ENCODE peak calls at places on chromosome 9, in ten cellular contexts. One of them, this sample, is unnamed. For H3K9me3, the result is how much of the 10 kb centered on the place peaks cover.

GRCh38 chr9:129697111-129697955 is 31.9 kb downstream of the PRRX2 start:
- DNase-seq in cardiac muscle cell: peak
- DNase-seq in A673: peak
- DNase-seq in CD4-positive, alpha-beta memory T cell: no peak
- DNase-seq in adrenal gland: peak
- DNase-seq in suprapubic skin: peak
- DNase-seq in Panc1: no peak
- DNase-seq in ascending aorta: peak
- DNase-seq in naive thymus-derived CD4-positive, alpha-beta T cell: no peak
- DNase-seq in PC-3: peak
- DNase-seq in this sample: no peak

GRCh38 chr9:137243626-137244485 is 2.8 kb downstream of the TUBB4B start:
- DNase-seq in ascending aorta: no peak
- DNase-seq in cardiac muscle cell: no peak
- DNase-seq in CD4-positive, alpha-beta memory T cell: no peak
- DNase-seq in suprapubic skin: no peak
- DNase-seq in A673: no peak
- DNase-seq in naive thymus-derived CD4-positive, alpha-beta T cell: no peak
- DNase-seq in Panc1: no peak
- DNase-seq in PC-3: no peak
- DNase-seq in adrenal gland: no peak
- DNase-seq in this sample: no peak

GRCh38 chr9:76512826-76513225 is 53.8 kb downstream of the GCNT1 start:
- DNase-seq in adrenal gland: no peak
- DNase-seq in ascending aorta: no peak
- DNase-seq in Panc1: no peak
- DNase-seq in naive thymus-derived CD4-positive, alpha-beta T cell: no peak
- DNase-seq in suprapubic skin: no peak
- DNase-seq in A673: no peak
- DNase-seq in CD4-positive, alpha-beta memory T cell: no peak
- DNase-seq in cardiac muscle cell: peak
- DNase-seq in PC-3: no peak
- DNase-seq in this sample: no peak

GRCh38 chr9:19969721-19970120 is 180.9 kb upstream of the SLC24A2 start:
- DNase-seq in PC-3: no peak
- DNase-seq in Panc1: no peak
- DNase-seq in suprapubic skin: no peak
- DNase-seq in cardiac muscle cell: peak
- DNase-seq in CD4-positive, alpha-beta memory T cell: no peak
- DNase-seq in adrenal gland: no peak
- DNase-seq in ascending aorta: no peak
- DNase-seq in naive thymus-derived CD4-positive, alpha-beta T cell: no peak
- DNase-seq in A673: no peak
- DNase-seq in this sample: no peak

GRCh38 chr9:123998970-123999621 is 12.5 kb upstream of the LHX2 start:
- DNase-seq in PC-3: no peak
- DNase-seq in adrenal gland: no peak
- DNase-seq in suprapubic skin: no peak
- DNase-seq in cardiac muscle cell: no peak
- DNase-seq in CD4-positive, alpha-beta memory T cell: no peak
- DNase-seq in ascending aorta: no peak
- DNase-seq in Panc1: no peak
- DNase-seq in A673: no peak
- DNase-seq in naive thymus-derived CD4-positive, alpha-beta T cell: no peak
- DNase-seq in this sample: no peak

GRCh38 chr9:91864372-91864771 is 85.7 kb downstream of the ROR2 start:
- DNase-seq in cardiac muscle cell: peak
- DNase-seq in ascending aorta: no peak
- DNase-seq in PC-3: no peak
- DNase-seq in A673: no peak
- DNase-seq in Panc1: no peak
- DNase-seq in adrenal gland: no peak
- DNase-seq in naive thymus-derived CD4-positive, alpha-beta T cell: no peak
- DNase-seq in CD4-positive, alpha-beta memory T cell: no peak
- DNase-seq in suprapubic skin: no peak
- DNase-seq in this sample: no peak

GRCh38 chr9:94782367-94783120 is 56.0 kb downstream of the AOPEP start:
- DNase-seq in A673: no peak
- DNase-seq in ascending aorta: no peak
- DNase-seq in adrenal gland: no peak
- DNase-seq in naive thymus-derived CD4-positive, alpha-beta T cell: no peak
- DNase-seq in CD4-positive, alpha-beta memory T cell: no peak
- DNase-seq in PC-3: no peak
- DNase-seq in suprapubic skin: no peak
- DNase-seq in Panc1: no peak
- DNase-seq in cardiac muscle cell: peak
- DNase-seq in this sample: no peak

GRCh38 chr9:136582977-136583735 is 37.3 kb upstream of the NOTCH1 start:
- DNase-seq in cardiac muscle cell: no peak
- DNase-seq in ascending aorta: no peak
- DNase-seq in CD4-positive, alpha-beta memory T cell: no peak
- DNase-seq in PC-3: no peak
- DNase-seq in Panc1: no peak
- DNase-seq in A673: no peak
- DNase-seq in naive thymus-derived CD4-positive, alpha-beta T cell: no peak
- DNase-seq in suprapubic skin: no peak
- DNase-seq in adrenal gland: no peak
- DNase-seq in this sample: no peak

GRCh38 chr9:118362123-118362522 is 657.9 kb downstream of the TLR4 start:
- DNase-seq in naive thymus-derived CD4-positive, alpha-beta T cell: no peak
- DNase-seq in suprapubic skin: no peak
- DNase-seq in CD4-positive, alpha-beta memory T cell: no peak
- DNase-seq in ascending aorta: no peak
- DNase-seq in A673: no peak
- DNase-seq in adrenal gland: no peak
- DNase-seq in PC-3: no peak
- DNase-seq in Panc1: no peak
- DNase-seq in cardiac muscle cell: no peak
- DNase-seq in this sample: no peak

GRCh38 chr9:36443581-36443980 is 43.5 kb upstream of the RNF38 start:
- DNase-seq in adrenal gland: no peak
- DNase-seq in CD4-positive, alpha-beta memory T cell: no peak
- DNase-seq in Panc1: no peak
- DNase-seq in PC-3: peak
- DNase-seq in ascending aorta: no peak
- DNase-seq in cardiac muscle cell: no peak
- DNase-seq in A673: no peak
- DNase-seq in suprapubic skin: no peak
- DNase-seq in naive thymus-derived CD4-positive, alpha-beta T cell: no peak
- DNase-seq in this sample: no peak

GRCh38 chr9:124010665-124011321 is 775 bp upstream of the LHX2 start:
- DNase-seq in CD4-positive, alpha-beta memory T cell: no peak
- DNase-seq in cardiac muscle cell: peak
- DNase-seq in suprapubic skin: peak
- DNase-seq in ascending aorta: no peak
- DNase-seq in Panc1: no peak
- DNase-seq in PC-3: peak
- DNase-seq in A673: no peak
- DNase-seq in adrenal gland: no peak
- DNase-seq in naive thymus-derived CD4-positive, alpha-beta T cell: no peak
- DNase-seq in this sample: no peak

GRCh38 chr9:93942176-93942575 is 13.0 kb downstream of the BARX1 start:
- DNase-seq in PC-3: no peak
- DNase-seq in CD4-positive, alpha-beta memory T cell: no peak
- DNase-seq in A673: no peak
- DNase-seq in Panc1: no peak
- DNase-seq in naive thymus-derived CD4-positive, alpha-beta T cell: no peak
- DNase-seq in suprapubic skin: no peak
- DNase-seq in adrenal gland: no peak
- DNase-seq in ascending aorta: no peak
- DNase-seq in cardiac muscle cell: no peak
- DNase-seq in this sample: no peak

DNA sequence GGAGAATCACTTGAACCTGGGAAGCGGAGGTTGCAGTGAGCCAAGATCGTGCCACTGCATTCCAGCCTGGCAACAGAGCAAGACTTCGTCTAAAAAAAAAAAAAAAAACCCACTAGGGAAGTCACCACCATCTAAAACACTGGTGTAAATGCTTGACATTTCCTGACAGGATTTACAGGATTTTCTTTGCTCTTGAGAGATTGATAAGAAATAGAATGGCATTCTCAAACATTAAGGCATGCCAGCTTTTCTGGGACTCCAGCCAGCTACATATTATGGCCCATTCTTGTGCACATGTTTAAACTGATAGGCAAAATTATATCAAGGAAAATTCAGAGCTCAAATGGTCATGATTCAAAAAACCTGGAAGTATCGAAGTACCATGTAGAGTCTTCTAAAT is 28.7 kb downstream of the GTF3C4 start:
- DNase-seq in adrenal gland: no peak
- DNase-seq in CD4-positive, alpha-beta memory T cell: no peak
- DNase-seq in Panc1: no peak
- DNase-seq in ascending aorta: no peak
- DNase-seq in cardiac muscle cell: peak
- DNase-seq in PC-3: no peak
- DNase-seq in naive thymus-derived CD4-positive, alpha-beta T cell: no peak
- DNase-seq in suprapubic skin: no peak
- DNase-seq in A673: peak
- DNase-seq in this sample: no peak
- H3K9me3 ChIP-seq in adrenal gland: under half
- H3K9me3 ChIP-seq in CD4-positive, alpha-beta memory T cell: under half
- H3K9me3 ChIP-seq in Panc1: under half
- H3K9me3 ChIP-seq in ascending aorta: under half
- H3K9me3 ChIP-seq in cardiac muscle cell: under half
- H3K9me3 ChIP-seq in PC-3: under half
- H3K9me3 ChIP-seq in naive thymus-derived CD4-positive, alpha-beta T cell: under half
- H3K9me3 ChIP-seq in suprapubic skin: under half
- H3K9me3 ChIP-seq in A673: under half
- H3K9me3 ChIP-seq in this sample: under half

DNA sequence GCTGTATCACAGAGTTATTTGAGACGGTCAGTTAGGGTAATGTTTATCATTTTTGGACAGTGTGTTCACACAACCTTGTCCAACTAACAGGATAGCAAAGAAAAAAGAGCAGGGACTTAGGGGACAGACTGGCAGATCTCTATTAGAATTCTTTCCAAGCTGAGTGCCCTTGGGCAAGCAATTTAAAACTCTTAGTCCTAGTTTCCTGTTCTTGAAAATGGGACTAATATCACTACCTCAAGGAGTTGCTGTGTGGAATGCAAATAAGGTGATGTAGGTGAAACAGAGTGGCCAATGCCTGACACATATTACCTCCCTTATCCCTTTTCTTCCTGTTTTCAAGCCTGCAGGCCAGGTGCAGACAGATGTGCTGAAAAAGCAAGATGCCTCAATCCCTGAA is 186.7 kb downstream of the PAPPA start:
- DNase-seq in PC-3: no peak
- DNase-seq in adrenal gland: no peak
- DNase-seq in suprapubic skin: no peak
- DNase-seq in naive thymus-derived CD4-positive, alpha-beta T cell: no peak
- DNase-seq in cardiac muscle cell: no peak
- DNase-seq in Panc1: no peak
- DNase-seq in ascending aorta: no peak
- DNase-seq in A673: no peak
- DNase-seq in CD4-positive, alpha-beta memory T cell: no peak
- DNase-seq in this sample: no peak
- H3K9me3 ChIP-seq in PC-3: under half
- H3K9me3 ChIP-seq in adrenal gland: under half
- H3K9me3 ChIP-seq in suprapubic skin: under half
- H3K9me3 ChIP-seq in naive thymus-derived CD4-positive, alpha-beta T cell: under half
- H3K9me3 ChIP-seq in cardiac muscle cell: under half
- H3K9me3 ChIP-seq in Panc1: under half
- H3K9me3 ChIP-seq in ascending aorta: under half
- H3K9me3 ChIP-seq in A673: under half
- H3K9me3 ChIP-seq in CD4-positive, alpha-beta memory T cell: under half
- H3K9me3 ChIP-seq in this sample: under half

GRCh38 chr9:96818535-96818934 is 35.8 kb downstream of the ZNF782 start:
- DNase-seq in A673: no peak
- DNase-seq in suprapubic skin: no peak
- DNase-seq in CD4-positive, alpha-beta memory T cell: no peak
- DNase-seq in ascending aorta: no peak
- DNase-seq in cardiac muscle cell: no peak
- DNase-seq in PC-3: no peak
- DNase-seq in Panc1: no peak
- DNase-seq in adrenal gland: no peak
- DNase-seq in naive thymus-derived CD4-positive, alpha-beta T cell: no peak
- DNase-seq in this sample: no peak
- H3K9me3 ChIP-seq in A673: half or more
- H3K9me3 ChIP-seq in suprapubic skin: half or more
- H3K9me3 ChIP-seq in CD4-positive, alpha-beta memory T cell: half or more
- H3K9me3 ChIP-seq in ascending aorta: half or more
- H3K9me3 ChIP-seq in cardiac muscle cell: under half
- H3K9me3 ChIP-seq in PC-3: half or more
- H3K9me3 ChIP-seq in Panc1: half or more
- H3K9me3 ChIP-seq in adrenal gland: half or more
- H3K9me3 ChIP-seq in naive thymus-derived CD4-positive, alpha-beta T cell: under half
- H3K9me3 ChIP-seq in this sample: half or more

GRCh38 chr9:121692606-121693505 is 41.4 kb downstream of the DAB2IP start:
- DNase-seq in adrenal gland: peak
- DNase-seq in A673: peak
- DNase-seq in cardiac muscle cell: no peak
- DNase-seq in naive thymus-derived CD4-positive, alpha-beta T cell: no peak
- DNase-seq in suprapubic skin: no peak
- DNase-seq in Panc1: no peak
- DNase-seq in ascending aorta: no peak
- DNase-seq in CD4-positive, alpha-beta memory T cell: no peak
- DNase-seq in PC-3: peak
- DNase-seq in this sample: no peak

GRCh38 chr9:121696935-121697334 is 45.5 kb downstream of the DAB2IP start:
- DNase-seq in suprapubic skin: no peak
- DNase-seq in CD4-positive, alpha-beta memory T cell: no peak
- DNase-seq in A673: no peak
- DNase-seq in Panc1: no peak
- DNase-seq in ascending aorta: no peak
- DNase-seq in cardiac muscle cell: no peak
- DNase-seq in PC-3: no peak
- DNase-seq in adrenal gland: no peak
- DNase-seq in naive thymus-derived CD4-positive, alpha-beta T cell: no peak
- DNase-seq in this sample: no peak

GRCh38 chr9:121691890-121692289 is 40.5 kb downstream of the DAB2IP start:
- DNase-seq in Panc1: no peak
- DNase-seq in naive thymus-derived CD4-positive, alpha-beta T cell: no peak
- DNase-seq in ascending aorta: no peak
- DNase-seq in suprapubic skin: no peak
- DNase-seq in PC-3: no peak
- DNase-seq in cardiac muscle cell: no peak
- DNase-seq in adrenal gland: no peak
- DNase-seq in A673: no peak
- DNase-seq in CD4-positive, alpha-beta memory T cell: no peak
- DNase-seq in this sample: no peak

GRCh38 chr9:121694001-121694400 is 42.6 kb downstream of the DAB2IP start:
- DNase-seq in suprapubic skin: no peak
- DNase-seq in Panc1: no peak
- DNase-seq in cardiac muscle cell: no peak
- DNase-seq in adrenal gland: no peak
- DNase-seq in CD4-positive, alpha-beta memory T cell: no peak
- DNase-seq in A673: no peak
- DNase-seq in naive thymus-derived CD4-positive, alpha-beta T cell: no peak
- DNase-seq in ascending aorta: no peak
- DNase-seq in PC-3: no peak
- DNase-seq in this sample: no peak

DNA sequence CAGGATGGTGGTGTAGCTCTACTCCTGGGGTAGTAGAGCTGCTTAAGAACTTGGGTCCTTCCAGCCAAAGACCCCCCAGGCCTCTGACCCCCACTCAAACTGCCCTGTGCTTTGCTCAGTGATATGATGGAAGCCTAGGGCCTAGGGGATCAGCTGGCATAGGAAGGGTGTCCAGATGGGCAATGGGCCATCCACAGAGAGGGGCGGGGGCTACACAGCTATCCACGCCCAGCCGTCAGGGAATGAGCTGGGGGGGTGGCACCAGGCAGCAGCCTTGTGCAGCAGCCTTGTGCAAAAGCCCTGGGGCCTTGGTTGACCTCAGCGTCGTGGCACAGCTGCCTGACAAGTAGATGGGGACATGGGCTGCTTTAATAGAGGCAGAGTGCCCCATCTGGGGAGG is 43.1 kb downstream of the DAB2IP start:
- DNase-seq in Panc1: no peak
- DNase-seq in naive thymus-derived CD4-positive, alpha-beta T cell: no peak
- DNase-seq in adrenal gland: no peak
- DNase-seq in ascending aorta: no peak
- DNase-seq in suprapubic skin: no peak
- DNase-seq in PC-3: no peak
- DNase-seq in CD4-positive, alpha-beta memory T cell: no peak
- DNase-seq in cardiac muscle cell: no peak
- DNase-seq in A673: no peak
- DNase-seq in this sample: no peak
- H3K9me3 ChIP-seq in Panc1: under half
- H3K9me3 ChIP-seq in naive thymus-derived CD4-positive, alpha-beta T cell: under half
- H3K9me3 ChIP-seq in adrenal gland: under half
- H3K9me3 ChIP-seq in ascending aorta: under half
- H3K9me3 ChIP-seq in suprapubic skin: under half
- H3K9me3 ChIP-seq in PC-3: under half
- H3K9me3 ChIP-seq in CD4-positive, alpha-beta memory T cell: under half
- H3K9me3 ChIP-seq in cardiac muscle cell: under half
- H3K9me3 ChIP-seq in A673: under half
- H3K9me3 ChIP-seq in this sample: under half

This sample was measured in T-helper 17 cell.